ENCODE peak calls at places on chromosomes 12 and 14, in four cellular contexts. One of them, this sample, is unnamed. For H3K27me3, the result is how much of the 10 kb centered on the place peaks cover.

GRCh38 chr14:51846631-51847488 is 13.6 kb upstream of the GNG2 start:
- DNase-seq in Caco-2: no peak
- DNase-seq in lung: peak
- DNase-seq in effector memory CD4-positive, alpha-beta T cell: peak
- DNase-seq in this sample: no peak

GRCh38 chr12:113276946-113277500 is 55.8 kb downstream of the TPCN1 start:
- DNase-seq in Caco-2: no peak
- DNase-seq in lung: no peak
- DNase-seq in effector memory CD4-positive, alpha-beta T cell: no peak
- DNase-seq in this sample: no peak

GRCh38 chr14:101122114-101122854 is 218.8 kb upstream of the RTL1 start:
- DNase-seq in Caco-2: no peak
- DNase-seq in lung: peak
- DNase-seq in effector memory CD4-positive, alpha-beta T cell: no peak
- DNase-seq in this sample: no peak

GRCh38 chr14:68940614-68941185 is 38.4 kb downstream of the ACTN1 start:
- DNase-seq in Caco-2: no peak
- DNase-seq in lung: no peak
- DNase-seq in effector memory CD4-positive, alpha-beta T cell: no peak
- DNase-seq in this sample: no peak

GRCh38 chr12:15732341-15733061 is 56.7 kb downstream of the EPS8 start:
- DNase-seq in Caco-2: no peak
- DNase-seq in lung: no peak
- DNase-seq in effector memory CD4-positive, alpha-beta T cell: no peak
- DNase-seq in this sample: peak

GRCh38 chr12:50214018-50214417 is 46.8 kb upstream of the CERS5 start:
- DNase-seq in Caco-2: no peak
- DNase-seq in lung: no peak
- DNase-seq in effector memory CD4-positive, alpha-beta T cell: no peak
- DNase-seq in this sample: no peak

GRCh38 chr12:108854453-108855283 is 2.7 kb downstream of the SSH1 start:
- DNase-seq in Caco-2: no peak
- DNase-seq in lung: no peak
- DNase-seq in effector memory CD4-positive, alpha-beta T cell: no peak
- DNase-seq in this sample: no peak

GRCh38 chr12:81726634-81727033 is 32.5 kb downstream of the PPFIA2 start:
- DNase-seq in Caco-2: no peak
- DNase-seq in lung: no peak
- DNase-seq in effector memory CD4-positive, alpha-beta T cell: no peak
- DNase-seq in this sample: no peak

GRCh38 chr12:22684124-22684523 is 59.2 kb downstream of the ETNK1 start:
- DNase-seq in Caco-2: no peak
- DNase-seq in lung: no peak
- DNase-seq in effector memory CD4-positive, alpha-beta T cell: no peak
- DNase-seq in this sample: no peak

GRCh38 chr14:94132285-94132887 is 3.0 kb upstream of the IFI27L2 start:
- DNase-seq in Caco-2: peak
- DNase-seq in lung: peak
- DNase-seq in effector memory CD4-positive, alpha-beta T cell: peak
- DNase-seq in this sample: peak

GRCh38 chr14:75283162-75283883 is 4.7 kb downstream of the FOS start:
- DNase-seq in Caco-2: peak
- DNase-seq in lung: no peak
- DNase-seq in effector memory CD4-positive, alpha-beta T cell: peak
- DNase-seq in this sample: peak

GRCh38 chr12:2834581-2835491 is at the start of gene NRIP2:
- DNase-seq in Caco-2: no peak
- DNase-seq in lung: no peak
- DNase-seq in effector memory CD4-positive, alpha-beta T cell: no peak
- DNase-seq in this sample: no peak

GRCh38 chr14:68807148-68807600 is 14.3 kb upstream of the ZFP36L1 start:
- DNase-seq in Caco-2: no peak
- DNase-seq in lung: peak
- DNase-seq in effector memory CD4-positive, alpha-beta T cell: no peak
- DNase-seq in this sample: peak

GRCh38 chr12:102029148-102029547 is 32.6 kb downstream of the WASHC3 start:
- DNase-seq in Caco-2: no peak
- DNase-seq in lung: no peak
- DNase-seq in effector memory CD4-positive, alpha-beta T cell: no peak
- DNase-seq in this sample: no peak

GRCh38 chr12:2893007-2893406 is 2.3 kb downstream of the TULP3 start:
- DNase-seq in Caco-2: peak
- DNase-seq in lung: no peak
- DNase-seq in effector memory CD4-positive, alpha-beta T cell: no peak
- DNase-seq in this sample: peak

GRCh38 chr12:43291516-43291915 is 260.5 kb downstream of the ADAMTS20 start:
- DNase-seq in Caco-2: no peak
- DNase-seq in lung: no peak
- DNase-seq in effector memory CD4-positive, alpha-beta T cell: no peak
- DNase-seq in this sample: no peak

GRCh38 chr14:94112513-94113060 is 2.1 kb downstream of the IFI27 start:
- DNase-seq in Caco-2: no peak
- DNase-seq in lung: no peak
- DNase-seq in effector memory CD4-positive, alpha-beta T cell: no peak
- DNase-seq in this sample: no peak

GRCh38 chr14:64117671-64118402 is 176.3 kb downstream of the ESR2 start:
- DNase-seq in Caco-2: no peak
- DNase-seq in lung: no peak
- DNase-seq in effector memory CD4-positive, alpha-beta T cell: no peak
- DNase-seq in this sample: no peak

GRCh38 chr12:103994235-103994634 is 28.6 kb downstream of the TDG start:
- DNase-seq in Caco-2: no peak
- DNase-seq in lung: no peak
- DNase-seq in effector memory CD4-positive, alpha-beta T cell: no peak
- DNase-seq in this sample: no peak

GRCh38 chr14:80974338-80975078 is 19.1 kb downstream of the TSHR start:
- DNase-seq in Caco-2: no peak
- DNase-seq in lung: no peak
- DNase-seq in effector memory CD4-positive, alpha-beta T cell: no peak
- DNase-seq in this sample: no peak

GRCh38 chr12:50006754-50007442 is 18.4 kb downstream of the RACGAP1 start:
- DNase-seq in Caco-2: peak
- DNase-seq in lung: no peak
- DNase-seq in effector memory CD4-positive, alpha-beta T cell: no peak
- DNase-seq in this sample: no peak

GRCh38 chr14:54893151-54893760 is 9.4 kb downstream of the GCH1 start:
- DNase-seq in Caco-2: peak
- DNase-seq in lung: no peak
- DNase-seq in effector memory CD4-positive, alpha-beta T cell: no peak
- DNase-seq in this sample: peak

GRCh38 chr12:39807043-39807442 is 187.4 kb upstream of the ABCD2 start:
- DNase-seq in Caco-2: peak
- DNase-seq in lung: no peak
- DNase-seq in effector memory CD4-positive, alpha-beta T cell: no peak
- DNase-seq in this sample: peak

GRCh38 chr12:92558806-92559205 is 144.0 kb upstream of the PLEKHG7 start:
- DNase-seq in Caco-2: no peak
- DNase-seq in lung: no peak
- DNase-seq in effector memory CD4-positive, alpha-beta T cell: no peak
- DNase-seq in this sample: no peak

GRCh38 chr14:93263416-93263815 is 56.4 kb downstream of the UBR7 start:
- DNase-seq in Caco-2: no peak
- DNase-seq in lung: no peak
- DNase-seq in effector memory CD4-positive, alpha-beta T cell: no peak
- DNase-seq in this sample: no peak

GRCh38 chr14:69199786-69200185 is 8.5 kb downstream of the EXD2 start:
- DNase-seq in Caco-2: no peak
- DNase-seq in lung: no peak
- DNase-seq in effector memory CD4-positive, alpha-beta T cell: no peak
- DNase-seq in this sample: no peak

GRCh38 chr14:75709207-75709812 is 48.3 kb downstream of the TTLL5 start:
- DNase-seq in Caco-2: peak
- DNase-seq in lung: peak
- DNase-seq in effector memory CD4-positive, alpha-beta T cell: peak
- DNase-seq in this sample: peak

GRCh38 chr14:100591453-100592371 is 4.5 kb upstream of the BEGAIN start:
- DNase-seq in Caco-2: no peak
- DNase-seq in lung: no peak
- DNase-seq in effector memory CD4-positive, alpha-beta T cell: no peak
- DNase-seq in this sample: no peak

GRCh38 chr14:105095236-105095805 is 30.1 kb upstream of the GPR132 start:
- DNase-seq in Caco-2: no peak
- DNase-seq in lung: no peak
- DNase-seq in effector memory CD4-positive, alpha-beta T cell: no peak
- DNase-seq in this sample: no peak

GRCh38 chr14:50013198-50013918 is 103.0 kb downstream of the VCPKMT start:
- DNase-seq in Caco-2: peak
- DNase-seq in lung: no peak
- DNase-seq in effector memory CD4-positive, alpha-beta T cell: no peak
- DNase-seq in this sample: peak

GRCh38 chr12:26274441-26275312 is 79.3 kb downstream of the SSPN start:
- DNase-seq in Caco-2: peak
- DNase-seq in lung: peak
- DNase-seq in effector memory CD4-positive, alpha-beta T cell: no peak
- DNase-seq in this sample: peak

GRCh38 chr14:50805396-50805795 is 25.6 kb downstream of the NIN start:
- DNase-seq in Caco-2: no peak
- DNase-seq in lung: no peak
- DNase-seq in effector memory CD4-positive, alpha-beta T cell: no peak
- DNase-seq in this sample: no peak

GRCh38 chr12:8629486-8630033 is 16.9 kb upstream of the AICDA start:
- DNase-seq in Caco-2: no peak
- DNase-seq in lung: no peak
- DNase-seq in effector memory CD4-positive, alpha-beta T cell: no peak
- DNase-seq in this sample: no peak

DNA sequence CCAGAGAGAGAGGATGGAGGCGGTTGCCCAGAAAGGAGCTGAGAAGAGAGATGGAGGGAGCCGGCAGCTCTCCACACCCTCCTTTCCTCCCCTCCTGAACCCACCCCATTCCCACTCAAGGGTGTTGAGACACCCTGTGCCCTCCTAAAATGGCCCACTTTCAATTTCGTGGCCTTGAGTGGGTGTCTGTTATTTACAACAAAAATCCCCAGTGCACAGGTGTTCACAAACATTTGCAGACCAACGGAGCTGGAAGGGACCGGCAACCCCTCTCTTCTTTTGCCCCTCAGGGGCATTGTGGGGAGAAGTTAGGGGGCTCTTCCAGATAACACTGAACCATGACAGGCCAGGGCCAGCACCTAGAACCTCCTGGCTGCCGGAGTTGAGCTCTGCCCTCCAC is 296.1 kb downstream of the DPF3 start:
- DNase-seq in Caco-2: no peak
- DNase-seq in lung: no peak
- DNase-seq in effector memory CD4-positive, alpha-beta T cell: no peak
- DNase-seq in this sample: no peak
- H3K27me3 ChIP-seq in Caco-2: under half
- H3K27me3 ChIP-seq in lung: under half
- H3K27me3 ChIP-seq in effector memory CD4-positive, alpha-beta T cell: under half
- H3K27me3 ChIP-seq in this sample: under half

GRCh38 chr12:115204957-115205754 is 521.2 kb upstream of the TBX3 start:
- DNase-seq in Caco-2: no peak
- DNase-seq in lung: no peak
- DNase-seq in effector memory CD4-positive, alpha-beta T cell: no peak
- DNase-seq in this sample: no peak
- H3K27me3 ChIP-seq in Caco-2: under half
- H3K27me3 ChIP-seq in lung: under half
- H3K27me3 ChIP-seq in effector memory CD4-positive, alpha-beta T cell: under half
- H3K27me3 ChIP-seq in this sample: under half

GRCh38 chr12:116880817-116881324 is 370 bp downstream of the HRK start:
- DNase-seq in Caco-2: peak
- DNase-seq in lung: no peak
- DNase-seq in effector memory CD4-positive, alpha-beta T cell: no peak
- DNase-seq in this sample: peak
- H3K27me3 ChIP-seq in Caco-2: under half
- H3K27me3 ChIP-seq in lung: under half
- H3K27me3 ChIP-seq in effector memory CD4-positive, alpha-beta T cell: under half
- H3K27me3 ChIP-seq in this sample: under half

GRCh38 chr12:131386167-131386521 is 324.7 kb upstream of the SFSWAP start:
- DNase-seq in Caco-2: no peak
- DNase-seq in lung: no peak
- DNase-seq in effector memory CD4-positive, alpha-beta T cell: no peak
- DNase-seq in this sample: no peak

GRCh38 chr12:131383741-131384543 is 326.9 kb upstream of the SFSWAP start:
- DNase-seq in Caco-2: no peak
- DNase-seq in lung: no peak
- DNase-seq in effector memory CD4-positive, alpha-beta T cell: no peak
- DNase-seq in this sample: no peak

GRCh38 chr12:131385313-131386166 is 325.4 kb upstream of the SFSWAP start:
- DNase-seq in Caco-2: no peak
- DNase-seq in lung: no peak
- DNase-seq in effector memory CD4-positive, alpha-beta T cell: no peak
- DNase-seq in this sample: no peak

GRCh38 chr12:131383291-131383690 is 327.6 kb upstream of the SFSWAP start:
- DNase-seq in Caco-2: no peak
- DNase-seq in lung: no peak
- DNase-seq in effector memory CD4-positive, alpha-beta T cell: no peak
- DNase-seq in this sample: no peak

GRCh38 chr12:131384544-131384855 is 326.4 kb upstream of the SFSWAP start:
- DNase-seq in Caco-2: no peak
- DNase-seq in lung: no peak
- DNase-seq in effector memory CD4-positive, alpha-beta T cell: no peak
- DNase-seq in this sample: no peak
- H3K27me3 ChIP-seq in Caco-2: under half
- H3K27me3 ChIP-seq in lung: under half
- H3K27me3 ChIP-seq in effector memory CD4-positive, alpha-beta T cell: under half
- H3K27me3 ChIP-seq in this sample: under half

GRCh38 chr14:38207830-38208815 is at the start of gene SSTR1:
- DNase-seq in Caco-2: peak
- DNase-seq in lung: no peak
- DNase-seq in effector memory CD4-positive, alpha-beta T cell: no peak
- DNase-seq in this sample: peak

GRCh38 chr14:38205949-38206665 is 1.6 kb upstream of the SSTR1 start:
- DNase-seq in Caco-2: no peak
- DNase-seq in lung: no peak
- DNase-seq in effector memory CD4-positive, alpha-beta T cell: no peak
- DNase-seq in this sample: no peak

GRCh38 chr14:38207342-38207741 is 362 bp upstream of the SSTR1 start:
- DNase-seq in Caco-2: no peak
- DNase-seq in lung: no peak
- DNase-seq in effector memory CD4-positive, alpha-beta T cell: no peak
- DNase-seq in this sample: no peak

GRCh38 chr14:38205414-38205813 is 2.3 kb upstream of the SSTR1 start:
- DNase-seq in Caco-2: no peak
- DNase-seq in lung: no peak
- DNase-seq in effector memory CD4-positive, alpha-beta T cell: no peak
- DNase-seq in this sample: no peak

DNA sequence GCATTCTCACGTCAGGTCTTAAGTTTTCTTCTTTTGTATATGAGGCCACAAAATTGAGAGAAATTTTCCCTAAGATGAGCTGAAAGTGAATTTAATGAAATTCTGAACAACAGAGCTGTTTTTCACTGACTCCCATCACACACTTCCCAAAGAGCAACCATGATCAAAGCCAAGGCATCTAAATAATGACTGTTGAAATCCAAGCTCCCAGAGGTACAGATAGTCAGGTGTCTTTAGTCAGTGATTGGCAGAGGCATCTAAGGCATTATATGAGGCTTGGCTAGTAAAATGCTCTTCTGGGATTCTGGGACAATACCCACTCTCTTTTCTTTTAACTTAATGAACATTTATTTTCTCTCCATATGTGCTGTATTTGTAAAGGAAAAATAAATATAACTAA is 1.0 kb upstream of the SSTR1 start:
- DNase-seq in Caco-2: no peak
- DNase-seq in lung: no peak
- DNase-seq in effector memory CD4-positive, alpha-beta T cell: no peak
- DNase-seq in this sample: no peak
- H3K27me3 ChIP-seq in Caco-2: under half
- H3K27me3 ChIP-seq in lung: under half
- H3K27me3 ChIP-seq in effector memory CD4-positive, alpha-beta T cell: under half
- H3K27me3 ChIP-seq in this sample: under half

GRCh38 chr14:21030531-21030930 is 514 bp downstream of the TPPP2 start:
- DNase-seq in Caco-2: no peak
- DNase-seq in lung: no peak
- DNase-seq in effector memory CD4-positive, alpha-beta T cell: no peak
- DNase-seq in this sample: no peak
- H3K27me3 ChIP-seq in Caco-2: under half
- H3K27me3 ChIP-seq in lung: under half
- H3K27me3 ChIP-seq in effector memory CD4-positive, alpha-beta T cell: under half
- H3K27me3 ChIP-seq in this sample: under half